ENCODE peak calls at places on chromosomes 1 and 21, in nine cellular contexts. Y is pancreas, F is tibial artery, N is PC-3, E is esophagus squamous epithelium, T is body of pancreas, H is ovary, S is fibroblast of lung, K is heart right ventricle. R is an unnamed sample. For H3K9me3, the result is how much of the 10 kb centered on the place peaks cover.

GRCh38 chr1:158039380-158039779 is 45.9 kb downstream of the KIRREL1 start:
- DNase-seq in Y (no peak), F (no peak), N (no peak), E (no peak), T (no peak), H (no peak), S (peak), K (no peak), R (no peak)

GRCh38 chr1:244466724-244467123 is 5.7 kb downstream of the CATSPERE start:
- DNase-seq in Y (no peak), F (no peak), N (no peak), E (no peak), T (no peak), H (no peak), S (no peak), K (no peak), R (no peak)

GRCh38 chr1:221947731-221948130 is 205.8 kb upstream of the DUSP10 start:
- DNase-seq in Y (no peak), F (no peak), N (no peak), E (no peak), T (no peak), H (no peak), S (no peak), K (no peak), R (no peak)

GRCh38 chr1:234969011-234969441 is 159.6 kb downstream of the TOMM20 start:
- DNase-seq in Y (no peak), F (no peak), N (no peak), E (no peak), T (no peak), H (no peak), S (no peak), K (no peak), R (no peak)

GRCh38 chr1:26879793-26880192 is 10.3 kb downstream of the GPN2 start:
- DNase-seq in Y (no peak), F (no peak), N (no peak), E (no peak), T (no peak), H (no peak), S (no peak), K (no peak), R (no peak)

GRCh38 chr1:32464191-32464715 is 619 bp upstream of the ZBTB8B start:
- DNase-seq in Y (no peak), F (no peak), N (no peak), E (no peak), T (no peak), H (no peak), S (peak), K (no peak), R (no peak)

GRCh38 chr1:12196641-12197482 is 30.1 kb downstream of the TNFRSF1B start:
- DNase-seq in Y (no peak), F (peak), N (no peak), E (no peak), T (no peak), H (no peak), S (no peak), K (peak), R (no peak)

GRCh38 chr1:78825561-78825960 is 175.9 kb downstream of the IFI44 start:
- DNase-seq in Y (no peak), F (no peak), N (no peak), E (no peak), T (no peak), H (no peak), S (peak), K (no peak), R (no peak)

GRCh38 chr1:17013598-17014320 is 2.0 kb upstream of the ATP13A2 start:
- DNase-seq in Y (no peak), F (no peak), N (no peak), E (no peak), T (no peak), H (no peak), S (peak), K (no peak), R (no peak)

GRCh38 chr1:114485286-114485685 is 25.7 kb downstream of the TRIM33 start:
- DNase-seq in Y (no peak), F (no peak), N (no peak), E (no peak), T (no peak), H (no peak), S (no peak), K (no peak), R (no peak)

GRCh38 chr1:105072850-105073249 is 1323.2 kb downstream of the AMY1C start:
- DNase-seq in Y (no peak), F (no peak), N (peak), E (no peak), T (no peak), H (no peak), S (no peak), K (no peak), R (no peak)

GRCh38 chr1:104593418-104594187 is 843.9 kb downstream of the AMY1C start:
- DNase-seq in Y (no peak), F (no peak), N (no peak), E (no peak), T (no peak), H (no peak), S (no peak), K (no peak), R (no peak)

GRCh38 chr1:120179420-120180348 is 3.4 kb upstream of the SEC22B start:
- DNase-seq in Y (peak), F (no peak), N (peak), E (no peak), T (peak), H (peak), S (peak), K (peak), R (no peak)

GRCh38 chr1:17581389-17582123 is 42.1 kb downstream of the ARHGEF10L start:
- DNase-seq in Y (no peak), F (no peak), N (no peak), E (no peak), T (no peak), H (no peak), S (no peak), K (no peak), R (no peak)

GRCh38 chr1:93571623-93572310 is 109.9 kb downstream of the BCAR3 start:
- DNase-seq in Y (no peak), F (no peak), N (no peak), E (no peak), T (no peak), H (no peak), S (no peak), K (no peak), R (no peak)

GRCh38 chr1:61183471-61184034 is 101.2 kb downstream of the NFIA start:
- DNase-seq in Y (peak), F (peak), N (no peak), E (no peak), T (peak), H (peak), S (peak), K (peak), R (no peak)

GRCh38 chr1:30010506-30011106 is 712.8 kb downstream of the MATN1 start:
- DNase-seq in Y (no peak), F (no peak), N (no peak), E (no peak), T (no peak), H (no peak), S (no peak), K (no peak), R (no peak)

GRCh38 chr1:244636488-244637259 is 16.3 kb upstream of the DESI2 start:
- DNase-seq in Y (no peak), F (no peak), N (no peak), E (no peak), T (no peak), H (no peak), S (no peak), K (no peak), R (no peak)

GRCh38 chr1:224884428-224884827 is 45.0 kb upstream of the DNAH14 start:
- DNase-seq in Y (no peak), F (no peak), N (peak), E (no peak), T (no peak), H (no peak), S (peak), K (no peak), R (no peak)

GRCh38 chr1:160096491-160097116 is 1.8 kb downstream of the IGSF8 start:
- DNase-seq in Y (no peak), F (peak), N (peak), E (no peak), T (no peak), H (no peak), S (peak), K (no peak), R (no peak)

GRCh38 chr1:58104960-58105359 is 441.6 kb downstream of the OMA1 start:
- DNase-seq in Y (no peak), F (no peak), N (no peak), E (no peak), T (no peak), H (no peak), S (no peak), K (no peak), R (no peak)

GRCh38 chr1:20867062-20867461 is 80.0 kb upstream of the HP1BP3 start:
- DNase-seq in Y (no peak), F (no peak), N (peak), E (no peak), T (no peak), H (no peak), S (peak), K (no peak), R (no peak)

GRCh38 chr1:53575141-53575947 is 116.1 kb downstream of the DMRTB1 start:
- DNase-seq in Y (no peak), F (peak), N (no peak), E (no peak), T (no peak), H (no peak), S (no peak), K (no peak), R (no peak)

GRCh38 chr1:119001181-119002018 is 13.3 kb upstream of the TBX15 start:
- DNase-seq in Y (no peak), F (peak), N (no peak), E (no peak), T (no peak), H (no peak), S (no peak), K (no peak), R (no peak)

GRCh38 chr1:152191711-152192110 is 32.3 kb downstream of the HRNR start:
- DNase-seq in Y (no peak), F (no peak), N (no peak), E (no peak), T (no peak), H (no peak), S (no peak), K (no peak), R (no peak)

GRCh38 chr21:15061284-15061683 is 3.5 kb downstream of the NRIP1 start:
- DNase-seq in Y (no peak), F (no peak), N (no peak), E (no peak), T (no peak), H (no peak), S (no peak), K (no peak), R (no peak)

GRCh38 chr1:212916395-212917133 is 33.8 kb upstream of the VASH2 start:
- DNase-seq in Y (peak), F (no peak), N (no peak), E (no peak), T (no peak), H (no peak), S (peak), K (peak), R (no peak)

GRCh38 chr21:22711636-22712035 is 1713.4 kb downstream of the NCAM2 start:
- DNase-seq in Y (no peak), F (no peak), N (peak), E (no peak), T (no peak), H (no peak), S (no peak), K (no peak), R (no peak)

GRCh38 chr1:200364121-200364759 is 45.6 kb downstream of the ZNF281 start:
- DNase-seq in Y (no peak), F (no peak), N (peak), E (no peak), T (no peak), H (no peak), S (peak), K (no peak), R (no peak)

GRCh38 chr1:176206006-176206960 is 803 bp downstream of the COP1 start:
- DNase-seq in Y (peak), F (no peak), N (peak), E (no peak), T (peak), H (no peak), S (peak), K (peak), R (no peak)

GRCh38 chr1:224880593-224881307 is 48.7 kb upstream of the DNAH14 start:
- DNase-seq in Y (no peak), F (no peak), N (no peak), E (no peak), T (no peak), H (no peak), S (peak), K (no peak), R (no peak)

GRCh38 chr1:109025691-109026090 is 16.2 kb downstream of the WDR47 start:
- DNase-seq in Y (no peak), F (no peak), N (peak), E (no peak), T (no peak), H (no peak), S (peak), K (no peak), R (no peak)

GRCh38 chr1:2786329-2787162 is 14.9 kb downstream of the TTC34 start:
- DNase-seq in Y (peak), F (no peak), N (peak), E (no peak), T (peak), H (no peak), S (no peak), K (peak), R (peak)

GRCh38 chr21:38306407-38306806 is 49.6 kb downstream of the KCNJ15 start:
- DNase-seq in Y (no peak), F (no peak), N (peak), E (no peak), T (no peak), H (no peak), S (peak), K (no peak), R (no peak)

GRCh38 chr1:55893155-55893554 is 678.0 kb upstream of the USP24 start:
- DNase-seq in Y (no peak), F (no peak), N (peak), E (no peak), T (no peak), H (no peak), S (peak), K (no peak), R (no peak)
- H3K4me3 ChIP-seq in Y (no peak), F (no peak), N (no peak), E (no peak), T (no peak), H (no peak), S (no peak), K (no peak), R (no peak)

GRCh38 chr1:64033667-64034215 is 169.7 kb upstream of the UBE2U start:
- DNase-seq in Y (no peak), F (peak), N (no peak), E (no peak), T (no peak), H (no peak), S (peak), K (peak), R (no peak)

GRCh38 chr1:64038965-64039926 is 164.2 kb upstream of the UBE2U start:
- DNase-seq in Y (no peak), F (peak), N (peak), E (no peak), T (peak), H (no peak), S (peak), K (peak), R (no peak)

GRCh38 chr1:64038119-64038518 is 165.3 kb upstream of the UBE2U start:
- DNase-seq in Y (no peak), F (no peak), N (no peak), E (no peak), T (no peak), H (no peak), S (peak), K (no peak), R (no peak)

GRCh38 chr1:64041366-64042131 is 161.9 kb upstream of the UBE2U start:
- DNase-seq in Y (no peak), F (no peak), N (no peak), E (no peak), T (no peak), H (no peak), S (no peak), K (no peak), R (no peak)

GRCh38 chr1:64036549-64036948 is 166.9 kb upstream of the UBE2U start:
- DNase-seq in Y (no peak), F (no peak), N (no peak), E (no peak), T (no peak), H (no peak), S (no peak), K (no peak), R (no peak)
- H3K27ac ChIP-seq in Y (no peak), F (peak), N (no peak), E (no peak), T (no peak), H (no peak), S (no peak), K (no peak), R (no peak)

GRCh38 chr21:34992736-34993135 is 56.4 kb downstream of the RUNX1 start:
- DNase-seq in Y (no peak), F (peak), N (no peak), E (no peak), T (no peak), H (no peak), S (peak), K (no peak), R (no peak)

GRCh38 chr21:34989337-34990151 is 59.6 kb downstream of the RUNX1 start:
- DNase-seq in Y (no peak), F (no peak), N (no peak), E (no peak), T (no peak), H (no peak), S (peak), K (no peak), R (no peak)

GRCh38 chr21:34991366-34991967 is 57.6 kb downstream of the RUNX1 start:
- DNase-seq in Y (no peak), F (no peak), N (no peak), E (no peak), T (no peak), H (no peak), S (no peak), K (no peak), R (no peak)

GRCh38 chr21:34990842-34991241 is 58.3 kb downstream of the RUNX1 start:
- DNase-seq in Y (no peak), F (no peak), N (no peak), E (no peak), T (no peak), H (no peak), S (no peak), K (no peak), R (no peak)

DNA sequence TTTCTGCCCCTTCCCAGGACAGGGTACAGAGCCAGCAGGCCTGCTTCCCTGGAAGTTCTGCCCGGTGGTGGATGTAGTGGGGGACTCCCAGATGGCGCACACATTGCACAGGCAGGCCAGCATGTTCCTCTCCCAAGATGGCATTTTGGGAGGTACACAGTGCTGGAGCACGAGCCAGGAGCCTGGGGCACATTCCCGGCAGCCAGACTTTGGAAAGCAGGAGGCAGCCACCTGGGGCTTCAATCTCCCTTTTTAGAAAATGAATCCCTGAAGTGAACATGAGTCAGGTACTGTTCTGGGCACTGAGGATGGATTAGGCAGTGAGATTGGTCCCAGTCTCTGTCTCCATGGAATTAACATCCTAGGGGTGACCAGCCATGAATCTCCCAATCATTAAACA is 56.9 kb downstream of the RUNX1 start:
- DNase-seq in Y (no peak), F (no peak), N (no peak), E (no peak), T (no peak), H (no peak), S (no peak), K (no peak), R (no peak)
- H3K9me3 ChIP-seq in Y (under half), F (under half), N (under half), E (under half), T (under half), H (under half), S (under half), K (under half), R (under half)

DNA sequence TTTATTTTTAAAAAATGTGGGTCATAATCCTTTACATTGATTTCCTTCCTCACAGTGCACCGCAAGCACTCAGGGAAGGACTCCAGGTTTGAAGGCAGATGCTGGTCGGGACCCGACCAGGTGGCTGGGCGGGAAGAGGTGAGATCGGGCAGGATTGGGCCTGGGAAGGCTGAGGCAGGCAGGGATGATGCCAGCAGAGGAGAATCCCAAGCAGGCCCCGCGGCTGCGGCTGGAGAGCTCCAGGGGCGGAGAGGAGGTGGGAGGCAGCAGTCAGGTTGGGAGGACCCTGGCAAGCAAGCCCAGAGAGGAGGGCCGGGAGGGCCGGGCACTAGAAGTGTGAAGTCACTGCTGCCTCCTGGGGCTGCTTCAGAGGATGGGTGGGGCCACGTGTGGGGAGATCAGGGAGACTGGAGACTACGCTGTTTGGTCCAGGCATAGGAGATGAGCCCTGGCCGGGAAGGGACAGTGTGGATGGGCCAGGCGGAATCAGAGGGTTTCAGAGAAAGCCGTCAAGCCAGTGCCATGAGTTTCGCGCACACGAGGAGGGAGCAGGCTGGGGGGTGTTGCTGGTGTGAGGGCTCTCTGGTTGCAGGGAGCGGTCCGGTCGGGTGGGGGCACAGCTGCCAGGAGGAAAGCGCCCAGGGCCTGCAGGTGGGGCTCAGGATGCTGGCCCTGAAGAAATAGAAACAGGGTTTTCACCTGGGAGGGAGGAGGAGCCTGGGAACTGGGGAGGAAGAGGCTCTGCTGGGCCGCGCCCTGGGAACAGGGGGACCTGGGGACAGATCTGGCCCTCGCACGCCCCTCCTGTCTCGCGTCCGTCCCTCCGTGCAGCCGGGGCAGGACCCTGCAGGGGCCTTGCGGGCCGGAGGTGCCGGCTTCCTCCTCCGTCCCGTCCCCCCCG is 890 bp upstream of the COL18A1 start:
- DNase-seq in Y (no peak), F (peak), N (no peak), E (no peak), T (peak), H (peak), S (peak), K (no peak), R (no peak)
- H3K4me3 ChIP-seq in Y (peak), F (peak), N (peak), E (peak), T (no peak), H (peak), S (peak), K (peak), R (peak)

GRCh38 chr1:10699470-10699835 is 97.0 kb downstream of the CASZ1 start:
- DNase-seq in Y (no peak), F (no peak), N (peak), E (no peak), T (no peak), H (no peak), S (no peak), K (no peak), R (no peak)

GRCh38 chr1:10696977-10697376 is 99.5 kb downstream of the CASZ1 start:
- DNase-seq in Y (no peak), F (no peak), N (no peak), E (no peak), T (no peak), H (no peak), S (peak), K (no peak), R (no peak)

GRCh38 chr1:10697621-10698160 is 98.8 kb downstream of the CASZ1 start:
- DNase-seq in Y (no peak), F (no peak), N (peak), E (no peak), T (no peak), H (no peak), S (no peak), K (no peak), R (no peak)

GRCh38 chr1:10701145-10701544 is 95.3 kb downstream of the CASZ1 start:
- DNase-seq in Y (no peak), F (no peak), N (no peak), E (no peak), T (no peak), H (no peak), S (no peak), K (no peak), R (no peak)

GRCh38 chr1:10698726-10699469 is 97.5 kb downstream of the CASZ1 start:
- DNase-seq in Y (no peak), F (no peak), N (no peak), E (no peak), T (no peak), H (no peak), S (no peak), K (no peak), R (no peak)
- H3K27ac ChIP-seq in Y (peak), F (no peak), N (no peak), E (peak), T (peak), H (no peak), S (no peak), K (no peak), R (no peak)

DNA sequence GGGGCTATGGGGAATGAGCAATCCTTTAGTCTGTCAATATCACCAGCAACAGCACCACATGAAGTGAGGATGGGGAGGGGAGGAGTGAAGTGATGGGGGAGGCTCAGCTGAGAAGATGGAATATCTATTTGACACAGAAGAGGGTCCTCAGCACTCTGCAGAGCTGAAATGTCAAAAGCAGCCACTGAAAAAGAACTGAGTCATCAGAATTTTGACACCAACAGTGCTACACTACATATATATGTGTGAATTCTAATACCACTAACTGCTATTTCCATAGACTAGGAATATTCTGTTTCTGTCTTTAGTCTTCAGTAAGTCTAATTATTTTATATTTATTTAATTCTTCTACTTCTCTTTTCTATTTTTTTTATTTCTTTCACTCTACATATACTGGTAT is 427.0 kb upstream of the PBX1 start:
- DNase-seq in Y (no peak), F (no peak), N (no peak), E (no peak), T (no peak), H (no peak), S (no peak), K (no peak), R (no peak)
- H3K9me3 ChIP-seq in Y (under half), F (under half), N (under half), E (under half), T (under half), H (under half), S (under half), K (under half), R (under half)

R was measured in effector memory CD4-positive, alpha-beta T cell.